ENCODE peak calls at places on chromosomes 11 and 22, in four cellular contexts. One of them, this sample, is unnamed.

GRCh38 chr11:9047986-9048522 is 43.3 kb downstream of the SCUBE2 start:
- DNase-seq in NCI-H1417 treated with DMSO at 0.1 percent for 48 hours: no peak
- DNase-seq in HuH-7: no peak
- DNase-seq in stimulated activated CD4-positive, alpha-beta T cell treated with anti-CD3 and anti-CD28 coated beads, Interleukin-1b, Interleukin-23, amount 100 ng/mL, for 24 hours: no peak
- DNase-seq in this sample: no peak

GRCh38 chr22:22818861-22819855 is 68.5 kb upstream of the IGLL5 start:
- DNase-seq in NCI-H1417 treated with DMSO at 0.1 percent for 48 hours: no peak
- DNase-seq in HuH-7: no peak
- DNase-seq in stimulated activated CD4-positive, alpha-beta T cell treated with anti-CD3 and anti-CD28 coated beads, Interleukin-1b, Interleukin-23, amount 100 ng/mL, for 24 hours: no peak
- DNase-seq in this sample: no peak

GRCh38 chr22:37258810-37259472 is 14.9 kb upstream of the RAC2 start:
- DNase-seq in NCI-H1417 treated with DMSO at 0.1 percent for 48 hours: no peak
- DNase-seq in HuH-7: no peak
- DNase-seq in stimulated activated CD4-positive, alpha-beta T cell treated with anti-CD3 and anti-CD28 coated beads, Interleukin-1b, Interleukin-23, amount 100 ng/mL, for 24 hours: no peak
- DNase-seq in this sample: no peak

GRCh38 chr22:27883656-27884350 is 35.3 kb downstream of the PITPNB start:
- DNase-seq in NCI-H1417 treated with DMSO at 0.1 percent for 48 hours: no peak
- DNase-seq in HuH-7: no peak
- DNase-seq in stimulated activated CD4-positive, alpha-beta T cell treated with anti-CD3 and anti-CD28 coated beads, Interleukin-1b, Interleukin-23, amount 100 ng/mL, for 24 hours: no peak
- DNase-seq in this sample: no peak

GRCh38 chr22:48976556-48977535 is 850.8 kb downstream of the BRD1 start:
- DNase-seq in NCI-H1417 treated with DMSO at 0.1 percent for 48 hours: no peak
- DNase-seq in HuH-7: no peak
- DNase-seq in stimulated activated CD4-positive, alpha-beta T cell treated with anti-CD3 and anti-CD28 coated beads, Interleukin-1b, Interleukin-23, amount 100 ng/mL, for 24 hours: no peak
- DNase-seq in this sample: no peak

GRCh38 chr22:30435674-30436126 is 10.1 kb downstream of the MTFP1 start:
- DNase-seq in NCI-H1417 treated with DMSO at 0.1 percent for 48 hours: no peak
- DNase-seq in HuH-7: no peak
- DNase-seq in stimulated activated CD4-positive, alpha-beta T cell treated with anti-CD3 and anti-CD28 coated beads, Interleukin-1b, Interleukin-23, amount 100 ng/mL, for 24 hours: peak; percentile 39
- DNase-seq in this sample: no peak

GRCh38 chr11:18802381-18803257 is 11.0 kb upstream of the PTPN5 start:
- DNase-seq in NCI-H1417 treated with DMSO at 0.1 percent for 48 hours: no peak
- DNase-seq in HuH-7: peak; percentile 36
- DNase-seq in stimulated activated CD4-positive, alpha-beta T cell treated with anti-CD3 and anti-CD28 coated beads, Interleukin-1b, Interleukin-23, amount 100 ng/mL, for 24 hours: no peak
- DNase-seq in this sample: peak; percentile 61

GRCh38 chr11:16924826-16925494 is 89.3 kb downstream of the PLEKHA7 start:
- DNase-seq in NCI-H1417 treated with DMSO at 0.1 percent for 48 hours: no peak
- DNase-seq in HuH-7: peak; percentile 67
- DNase-seq in stimulated activated CD4-positive, alpha-beta T cell treated with anti-CD3 and anti-CD28 coated beads, Interleukin-1b, Interleukin-23, amount 100 ng/mL, for 24 hours: no peak
- DNase-seq in this sample: peak; percentile 93

GRCh38 chr11:114762437-114762836 is 84.1 kb downstream of the NXPE2 start:
- DNase-seq in NCI-H1417 treated with DMSO at 0.1 percent for 48 hours: no peak
- DNase-seq in HuH-7: peak; percentile 39
- DNase-seq in stimulated activated CD4-positive, alpha-beta T cell treated with anti-CD3 and anti-CD28 coated beads, Interleukin-1b, Interleukin-23, amount 100 ng/mL, for 24 hours: no peak
- DNase-seq in this sample: no peak

GRCh38 chr22:41805639-41806038 is 5.2 kb downstream of the CCDC134 start:
- DNase-seq in NCI-H1417 treated with DMSO at 0.1 percent for 48 hours: no peak
- DNase-seq in HuH-7: no peak
- DNase-seq in stimulated activated CD4-positive, alpha-beta T cell treated with anti-CD3 and anti-CD28 coated beads, Interleukin-1b, Interleukin-23, amount 100 ng/mL, for 24 hours: no peak
- DNase-seq in this sample: no peak